ENCODE peak calls at places on chromosome 1, in nine cellular contexts. One of them, this sample, is unnamed.

GRCh38 chr1:235883261-235883927 is 16.7 kb upstream of the LYST start:
- DNase-seq in fibroblast of lung: peak; percentile 96
- DNase-seq in NCI-H69: peak; percentile 92
- DNase-seq in GM10248: peak; percentile 48
- DNase-seq in C1 segment of cervical spinal cord: peak; percentile 10
- DNase-seq in COLO829: peak; percentile 98
- DNase-seq in stomach: peak; percentile 92
- DNase-seq in hippocampal formation: peak; percentile 62
- DNase-seq in activated CD8-positive, alpha-beta memory T cell treated with anti-CD3 and anti-CD28 coated beads for 24 hours: no peak
- DNase-seq in this sample: peak; percentile 77

GRCh38 chr1:17922833-17923232 is 167.7 kb downstream of the ACTL8 start:
- DNase-seq in fibroblast of lung: peak; percentile 15
- DNase-seq in NCI-H69: peak; percentile 58
- DNase-seq in GM10248: peak; percentile 44
- DNase-seq in C1 segment of cervical spinal cord: no peak
- DNase-seq in COLO829: no peak
- DNase-seq in stomach: peak; percentile 36
- DNase-seq in hippocampal formation: no peak
- DNase-seq in activated CD8-positive, alpha-beta memory T cell treated with anti-CD3 and anti-CD28 coated beads for 24 hours: no peak
- DNase-seq in this sample: peak; percentile 8

GRCh38 chr1:226135059-226135651 is 51.4 kb downstream of the ACBD3 start:
- DNase-seq in fibroblast of lung: no peak
- DNase-seq in NCI-H69: peak; percentile 90
- DNase-seq in GM10248: no peak
- DNase-seq in C1 segment of cervical spinal cord: no peak
- DNase-seq in COLO829: no peak
- DNase-seq in stomach: peak; percentile 88
- DNase-seq in hippocampal formation: no peak
- DNase-seq in activated CD8-positive, alpha-beta memory T cell treated with anti-CD3 and anti-CD28 coated beads for 24 hours: peak; percentile 44
- DNase-seq in this sample: no peak

GRCh38 chr1:183303325-183303645 is 114.9 kb downstream of the NMNAT2 start:
- DNase-seq in fibroblast of lung: no peak
- DNase-seq in NCI-H69: peak; percentile 69
- DNase-seq in GM10248: no peak
- DNase-seq in C1 segment of cervical spinal cord: no peak
- DNase-seq in COLO829: no peak
- DNase-seq in stomach: no peak
- DNase-seq in hippocampal formation: no peak
- DNase-seq in activated CD8-positive, alpha-beta memory T cell treated with anti-CD3 and anti-CD28 coated beads for 24 hours: no peak
- DNase-seq in this sample: no peak

GRCh38 chr1:5731110-5731423 is 261.2 kb downstream of the NPHP4 start:
- DNase-seq in fibroblast of lung: no peak
- DNase-seq in NCI-H69: no peak
- DNase-seq in GM10248: no peak
- DNase-seq in C1 segment of cervical spinal cord: no peak
- DNase-seq in COLO829: no peak
- DNase-seq in stomach: no peak
- DNase-seq in hippocampal formation: no peak
- DNase-seq in activated CD8-positive, alpha-beta memory T cell treated with anti-CD3 and anti-CD28 coated beads for 24 hours: no peak
- DNase-seq in this sample: no peak

GRCh38 chr1:171254859-171255258 is 6.6 kb downstream of the FMO1 start:
- DNase-seq in fibroblast of lung: peak; percentile 38
- DNase-seq in NCI-H69: no peak
- DNase-seq in GM10248: no peak
- DNase-seq in C1 segment of cervical spinal cord: no peak
- DNase-seq in COLO829: no peak
- DNase-seq in stomach: no peak
- DNase-seq in hippocampal formation: no peak
- DNase-seq in activated CD8-positive, alpha-beta memory T cell treated with anti-CD3 and anti-CD28 coated beads for 24 hours: no peak
- DNase-seq in this sample: no peak

GRCh38 chr1:235553063-235553675 is 48.9 kb upstream of the B3GALNT2 start:
- DNase-seq in fibroblast of lung: no peak
- DNase-seq in NCI-H69: no peak
- DNase-seq in GM10248: no peak
- DNase-seq in C1 segment of cervical spinal cord: no peak
- DNase-seq in COLO829: no peak
- DNase-seq in stomach: no peak
- DNase-seq in hippocampal formation: no peak
- DNase-seq in activated CD8-positive, alpha-beta memory T cell treated with anti-CD3 and anti-CD28 coated beads for 24 hours: no peak
- DNase-seq in this sample: no peak

GRCh38 chr1:115654663-115655306 is 13.0 kb downstream of the VANGL1 start:
- DNase-seq in fibroblast of lung: peak; percentile 58
- DNase-seq in NCI-H69: no peak
- DNase-seq in GM10248: no peak
- DNase-seq in C1 segment of cervical spinal cord: no peak
- DNase-seq in COLO829: no peak
- DNase-seq in stomach: peak; percentile 71
- DNase-seq in hippocampal formation: no peak
- DNase-seq in activated CD8-positive, alpha-beta memory T cell treated with anti-CD3 and anti-CD28 coated beads for 24 hours: no peak
- DNase-seq in this sample: no peak

GRCh38 chr1:227758366-227758765 is 23.1 kb downstream of the SNAP47 start:
- DNase-seq in fibroblast of lung: no peak
- DNase-seq in NCI-H69: no peak
- DNase-seq in GM10248: peak; percentile 52
- DNase-seq in C1 segment of cervical spinal cord: no peak
- DNase-seq in COLO829: no peak
- DNase-seq in stomach: no peak
- DNase-seq in hippocampal formation: no peak
- DNase-seq in activated CD8-positive, alpha-beta memory T cell treated with anti-CD3 and anti-CD28 coated beads for 24 hours: no peak
- DNase-seq in this sample: peak; percentile 77

GRCh38 chr1:10737268-10737624 is 59.2 kb downstream of the CASZ1 start:
- DNase-seq in fibroblast of lung: no peak
- DNase-seq in NCI-H69: no peak
- DNase-seq in GM10248: no peak
- DNase-seq in C1 segment of cervical spinal cord: no peak
- DNase-seq in COLO829: no peak
- DNase-seq in stomach: peak; percentile 58
- DNase-seq in hippocampal formation: no peak
- DNase-seq in activated CD8-positive, alpha-beta memory T cell treated with anti-CD3 and anti-CD28 coated beads for 24 hours: no peak
- DNase-seq in this sample: no peak

GRCh38 chr1:21855257-21856096 is 43.4 kb downstream of the LDLRAD2 start:
- DNase-seq in fibroblast of lung: no peak
- DNase-seq in NCI-H69: peak; percentile 48
- DNase-seq in GM10248: no peak
- DNase-seq in C1 segment of cervical spinal cord: no peak
- DNase-seq in COLO829: no peak
- DNase-seq in stomach: no peak
- DNase-seq in hippocampal formation: no peak
- DNase-seq in activated CD8-positive, alpha-beta memory T cell treated with anti-CD3 and anti-CD28 coated beads for 24 hours: no peak
- DNase-seq in this sample: no peak

GRCh38 chr1:125065092-125065820 is 3880.5 kb downstream of the SRGAP2C start:
- DNase-seq in fibroblast of lung: no peak
- DNase-seq in NCI-H69: no peak
- DNase-seq in GM10248: peak; percentile 0
- DNase-seq in C1 segment of cervical spinal cord: no peak
- DNase-seq in COLO829: no peak
- DNase-seq in stomach: no peak
- DNase-seq in hippocampal formation: no peak
- DNase-seq in activated CD8-positive, alpha-beta memory T cell treated with anti-CD3 and anti-CD28 coated beads for 24 hours: no peak
- DNase-seq in this sample: no peak

GRCh38 chr1:75969550-75969949 is 37.3 kb upstream of the ASB17 start:
- DNase-seq in fibroblast of lung: no peak
- DNase-seq in NCI-H69: no peak
- DNase-seq in GM10248: no peak
- DNase-seq in C1 segment of cervical spinal cord: no peak
- DNase-seq in COLO829: no peak
- DNase-seq in stomach: no peak
- DNase-seq in hippocampal formation: no peak
- DNase-seq in activated CD8-positive, alpha-beta memory T cell treated with anti-CD3 and anti-CD28 coated beads for 24 hours: no peak
- DNase-seq in this sample: no peak

GRCh38 chr1:117605164-117605810 is 561 bp upstream of the TENT5C start:
- DNase-seq in fibroblast of lung: no peak
- DNase-seq in NCI-H69: peak; percentile 65
- DNase-seq in GM10248: no peak
- DNase-seq in C1 segment of cervical spinal cord: peak; percentile 67
- DNase-seq in COLO829: no peak
- DNase-seq in stomach: peak; percentile 74
- DNase-seq in hippocampal formation: no peak
- DNase-seq in activated CD8-positive, alpha-beta memory T cell treated with anti-CD3 and anti-CD28 coated beads for 24 hours: no peak
- DNase-seq in this sample: no peak

GRCh38 chr1:14363707-14364413 is 234.6 kb upstream of the KAZN start:
- DNase-seq in fibroblast of lung: no peak
- DNase-seq in NCI-H69: no peak
- DNase-seq in GM10248: no peak
- DNase-seq in C1 segment of cervical spinal cord: no peak
- DNase-seq in COLO829: no peak
- DNase-seq in stomach: no peak
- DNase-seq in hippocampal formation: no peak
- DNase-seq in activated CD8-positive, alpha-beta memory T cell treated with anti-CD3 and anti-CD28 coated beads for 24 hours: no peak
- DNase-seq in this sample: no peak

GRCh38 chr1:93878501-93878888 is 511 bp downstream of the DNTTIP2 start:
- DNase-seq in fibroblast of lung: peak; percentile 7
- DNase-seq in NCI-H69: peak; percentile 22
- DNase-seq in GM10248: peak; percentile 68
- DNase-seq in C1 segment of cervical spinal cord: no peak
- DNase-seq in COLO829: no peak
- DNase-seq in stomach: peak; percentile 67
- DNase-seq in hippocampal formation: no peak
- DNase-seq in activated CD8-positive, alpha-beta memory T cell treated with anti-CD3 and anti-CD28 coated beads for 24 hours: peak; percentile 79
- DNase-seq in this sample: peak; percentile 7

GRCh38 chr1:1199961-1200875 is 6.2 kb downstream of the TNFRSF18 start:
- DNase-seq in fibroblast of lung: no peak
- DNase-seq in NCI-H69: no peak
- DNase-seq in GM10248: no peak
- DNase-seq in C1 segment of cervical spinal cord: no peak
- DNase-seq in COLO829: no peak
- DNase-seq in stomach: no peak
- DNase-seq in hippocampal formation: no peak
- DNase-seq in activated CD8-positive, alpha-beta memory T cell treated with anti-CD3 and anti-CD28 coated beads for 24 hours: peak; percentile 65
- DNase-seq in this sample: no peak

GRCh38 chr1:13960376-13960987 is 260.5 kb downstream of the PRDM2 start:
- DNase-seq in fibroblast of lung: peak; percentile 60
- DNase-seq in NCI-H69: peak; percentile 17
- DNase-seq in GM10248: peak; percentile 75
- DNase-seq in C1 segment of cervical spinal cord: peak; percentile 42
- DNase-seq in COLO829: peak; percentile 67
- DNase-seq in stomach: peak; percentile 74
- DNase-seq in hippocampal formation: peak; percentile 21
- DNase-seq in activated CD8-positive, alpha-beta memory T cell treated with anti-CD3 and anti-CD28 coated beads for 24 hours: peak; percentile 87
- DNase-seq in this sample: peak; percentile 33

GRCh38 chr1:25622526-25622925 is 5.9 kb downstream of the MAN1C1 start:
- DNase-seq in fibroblast of lung: no peak
- DNase-seq in NCI-H69: no peak
- DNase-seq in GM10248: no peak
- DNase-seq in C1 segment of cervical spinal cord: no peak
- DNase-seq in COLO829: no peak
- DNase-seq in stomach: no peak
- DNase-seq in hippocampal formation: no peak
- DNase-seq in activated CD8-positive, alpha-beta memory T cell treated with anti-CD3 and anti-CD28 coated beads for 24 hours: peak; percentile 57
- DNase-seq in this sample: no peak

GRCh38 chr1:209556159-209556690 is 27.3 kb upstream of the CAMK1G start:
- DNase-seq in fibroblast of lung: no peak
- DNase-seq in NCI-H69: no peak
- DNase-seq in GM10248: no peak
- DNase-seq in C1 segment of cervical spinal cord: no peak
- DNase-seq in COLO829: no peak
- DNase-seq in stomach: no peak
- DNase-seq in hippocampal formation: no peak
- DNase-seq in activated CD8-positive, alpha-beta memory T cell treated with anti-CD3 and anti-CD28 coated beads for 24 hours: no peak
- DNase-seq in this sample: no peak

GRCh38 chr1:162984699-162985098 is 84.5 kb upstream of the RGS4 start:
- DNase-seq in fibroblast of lung: peak; percentile 24
- DNase-seq in NCI-H69: no peak
- DNase-seq in GM10248: no peak
- DNase-seq in C1 segment of cervical spinal cord: no peak
- DNase-seq in COLO829: no peak
- DNase-seq in stomach: no peak
- DNase-seq in hippocampal formation: no peak
- DNase-seq in activated CD8-positive, alpha-beta memory T cell treated with anti-CD3 and anti-CD28 coated beads for 24 hours: no peak
- DNase-seq in this sample: no peak

GRCh38 chr1:6508154-6508875 is 16.8 kb upstream of the PLEKHG5 start:
- DNase-seq in fibroblast of lung: no peak
- DNase-seq in NCI-H69: no peak
- DNase-seq in GM10248: no peak
- DNase-seq in C1 segment of cervical spinal cord: no peak
- DNase-seq in COLO829: no peak
- DNase-seq in stomach: no peak
- DNase-seq in hippocampal formation: no peak
- DNase-seq in activated CD8-positive, alpha-beta memory T cell treated with anti-CD3 and anti-CD28 coated beads for 24 hours: no peak
- DNase-seq in this sample: no peak

GRCh38 chr1:160064746-160065145 is 5.2 kb downstream of the KCNJ10 start:
- DNase-seq in fibroblast of lung: no peak
- DNase-seq in NCI-H69: no peak
- DNase-seq in GM10248: no peak
- DNase-seq in C1 segment of cervical spinal cord: peak; percentile 16
- DNase-seq in COLO829: no peak
- DNase-seq in stomach: no peak
- DNase-seq in hippocampal formation: no peak
- DNase-seq in activated CD8-positive, alpha-beta memory T cell treated with anti-CD3 and anti-CD28 coated beads for 24 hours: no peak
- DNase-seq in this sample: no peak

GRCh38 chr1:29452463-29453230 is 216.3 kb downstream of the PTPRU start:
- DNase-seq in fibroblast of lung: no peak
- DNase-seq in NCI-H69: no peak
- DNase-seq in GM10248: no peak
- DNase-seq in C1 segment of cervical spinal cord: no peak
- DNase-seq in COLO829: no peak
- DNase-seq in stomach: no peak
- DNase-seq in hippocampal formation: no peak
- DNase-seq in activated CD8-positive, alpha-beta memory T cell treated with anti-CD3 and anti-CD28 coated beads for 24 hours: no peak
- DNase-seq in this sample: no peak

GRCh38 chr1:11653616-11654570 is at the start of gene FBXO2:
- DNase-seq in fibroblast of lung: no peak
- DNase-seq in NCI-H69: no peak
- DNase-seq in GM10248: peak; percentile 59
- DNase-seq in C1 segment of cervical spinal cord: no peak
- DNase-seq in COLO829: no peak
- DNase-seq in stomach: peak; percentile 71
- DNase-seq in hippocampal formation: no peak
- DNase-seq in activated CD8-positive, alpha-beta memory T cell treated with anti-CD3 and anti-CD28 coated beads for 24 hours: no peak
- DNase-seq in this sample: peak; percentile 62

GRCh38 chr1:228009828-228010775 is 3.3 kb downstream of the WNT3A start:
- DNase-seq in fibroblast of lung: no peak
- DNase-seq in NCI-H69: peak; percentile 64
- DNase-seq in GM10248: peak; percentile 15
- DNase-seq in C1 segment of cervical spinal cord: no peak
- DNase-seq in COLO829: no peak
- DNase-seq in stomach: peak; percentile 25
- DNase-seq in hippocampal formation: no peak
- DNase-seq in activated CD8-positive, alpha-beta memory T cell treated with anti-CD3 and anti-CD28 coated beads for 24 hours: peak; percentile 52
- DNase-seq in this sample: no peak

GRCh38 chr1:104466068-104466467 is 716.4 kb downstream of the AMY1C start:
- DNase-seq in fibroblast of lung: no peak
- DNase-seq in NCI-H69: no peak
- DNase-seq in GM10248: no peak
- DNase-seq in C1 segment of cervical spinal cord: no peak
- DNase-seq in COLO829: no peak
- DNase-seq in stomach: no peak
- DNase-seq in hippocampal formation: no peak
- DNase-seq in activated CD8-positive, alpha-beta memory T cell treated with anti-CD3 and anti-CD28 coated beads for 24 hours: no peak
- DNase-seq in this sample: no peak

GRCh38 chr1:1153874-1154273 is 19.8 kb upstream of the TTLL10 start:
- DNase-seq in fibroblast of lung: peak; percentile 56
- DNase-seq in NCI-H69: no peak
- DNase-seq in GM10248: no peak
- DNase-seq in C1 segment of cervical spinal cord: no peak
- DNase-seq in COLO829: no peak
- DNase-seq in stomach: no peak
- DNase-seq in hippocampal formation: no peak
- DNase-seq in activated CD8-positive, alpha-beta memory T cell treated with anti-CD3 and anti-CD28 coated beads for 24 hours: no peak
- DNase-seq in this sample: no peak

GRCh38 chr1:81305997-81306452 is 494.7 kb upstream of the ADGRL2 start:
- DNase-seq in fibroblast of lung: peak; percentile 84
- DNase-seq in NCI-H69: peak; percentile 1
- DNase-seq in GM10248: no peak
- DNase-seq in C1 segment of cervical spinal cord: no peak
- DNase-seq in COLO829: peak; percentile 16
- DNase-seq in stomach: no peak
- DNase-seq in hippocampal formation: no peak
- DNase-seq in activated CD8-positive, alpha-beta memory T cell treated with anti-CD3 and anti-CD28 coated beads for 24 hours: no peak
- DNase-seq in this sample: peak; percentile 35

GRCh38 chr1:240232548-240232947 is 140.9 kb downstream of the FMN2 start:
- DNase-seq in fibroblast of lung: peak; percentile 50
- DNase-seq in NCI-H69: no peak
- DNase-seq in GM10248: no peak
- DNase-seq in C1 segment of cervical spinal cord: no peak
- DNase-seq in COLO829: peak; percentile 91
- DNase-seq in stomach: no peak
- DNase-seq in hippocampal formation: no peak
- DNase-seq in activated CD8-positive, alpha-beta memory T cell treated with anti-CD3 and anti-CD28 coated beads for 24 hours: no peak
- DNase-seq in this sample: no peak

GRCh38 chr1:246052603-246053002 is 454.5 kb downstream of the SMYD3 start:
- DNase-seq in fibroblast of lung: no peak
- DNase-seq in NCI-H69: peak; percentile 14
- DNase-seq in GM10248: no peak
- DNase-seq in C1 segment of cervical spinal cord: no peak
- DNase-seq in COLO829: no peak
- DNase-seq in stomach: no peak
- DNase-seq in hippocampal formation: no peak
- DNase-seq in activated CD8-positive, alpha-beta memory T cell treated with anti-CD3 and anti-CD28 coated beads for 24 hours: no peak
- DNase-seq in this sample: no peak